ENCODE peak calls at places on chromosomes 5 and 9, in six cellular contexts. V, J, K, A, O and L are unnamed samples.

GRCh38 chr9:79572891-79573696 is 1.3 kb downstream of the TLE4 start:
- DNase-seq in K (peak), J (no peak), V (peak), A (no peak), O (peak), L (no peak)

GRCh38 chr5:31347558-31347905 is 154.0 kb downstream of the CDH6 start:
- DNase-seq in V (no peak), K (no peak), A (no peak), O (peak), J (no peak), L (no peak)

GRCh38 chr9:2493106-2493505 is 128.5 kb upstream of the VLDLR start:
- DNase-seq in A (no peak), V (no peak), K (peak), J (no peak), O (peak), L (peak)

GRCh38 chr5:167057665-167058064 is 1233.8 kb upstream of the WWC1 start:
- DNase-seq in V (no peak), O (no peak), J (no peak), K (no peak), A (no peak), L (no peak)

GRCh38 chr9:92325991-92326500 is 293 bp downstream of the CENPP start:
- DNase-seq in O (no peak), J (peak), V (no peak), K (no peak), A (no peak), L (peak)

GRCh38 chr9:98129451-98129881 is 10.4 kb upstream of the TRIM14 start:
- DNase-seq in V (no peak), O (no peak), J (no peak), K (no peak), A (no peak), L (peak)

GRCh38 chr9:107755267-107755666 is 265.7 kb upstream of the KLF4 start:
- DNase-seq in V (no peak), J (no peak), K (peak), O (peak), A (no peak), L (peak)

GRCh38 chr5:123285122-123286011 is 137.8 kb downstream of the CEP120 start:
- DNase-seq in A (no peak), K (peak), J (peak), O (no peak), V (peak), L (peak)

GRCh38 chr5:69368458-69369368 is 607 bp downstream of the AK6 start:
- DNase-seq in V (no peak), A (no peak), O (peak), J (peak), K (peak), L (peak)

GRCh38 chr5:324736-325612 is 3.5 kb downstream of the AHRR start:
- DNase-seq in A (no peak), J (no peak), O (no peak), K (no peak), V (no peak), L (no peak)

GRCh38 chr5:179418972-179419371 is 73.7 kb upstream of the ADAMTS2 start:
- DNase-seq in V (no peak), A (no peak), J (no peak), O (no peak), K (no peak), L (no peak)

GRCh38 chr9:113985968-113986585 is 92.0 kb downstream of the AMBP start:
- DNase-seq in O (no peak), J (no peak), A (no peak), V (no peak), K (peak), L (peak)

GRCh38 chr5:34914671-34915138 is 599 bp downstream of the RAD1 start:
- DNase-seq in V (peak), J (no peak), A (no peak), K (peak), O (peak), L (peak)

GRCh38 chr9:110427497-110428104 is 89.9 kb upstream of the TXNDC8 start:
- DNase-seq in A (peak), J (peak), K (peak), O (peak), V (peak), L (peak)

DNA sequence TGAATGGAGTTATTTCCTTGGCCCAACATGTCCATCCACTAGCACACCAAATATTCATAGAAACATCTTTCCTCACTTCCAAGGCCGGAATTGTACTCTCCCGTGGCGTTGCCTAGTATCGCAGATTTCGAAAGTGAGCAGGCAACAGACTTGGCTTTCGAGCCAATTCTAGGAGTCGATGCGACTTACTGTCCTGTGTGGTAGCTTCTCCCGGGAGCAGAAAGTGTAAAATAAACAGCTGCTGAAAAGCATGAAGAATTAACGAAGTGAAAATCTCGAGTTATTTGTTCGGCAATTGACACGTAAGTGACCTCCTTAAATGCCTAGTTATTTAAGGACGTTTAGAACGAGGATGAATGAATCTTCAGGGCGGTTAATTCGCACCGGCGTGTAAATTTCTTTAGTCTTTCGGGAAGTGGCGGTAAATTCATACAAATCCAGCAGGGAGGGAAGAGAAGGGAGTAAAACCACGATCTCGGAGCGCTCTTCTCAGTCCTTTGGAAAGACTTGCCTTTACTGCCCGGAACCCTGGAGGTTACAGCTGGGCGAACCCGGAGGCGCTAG is 414 bp upstream of the PCSK5 start:
- DNase-seq in V (no peak), J (no peak), O (peak), K (peak), A (no peak), L (peak)
- H3K9ac ChIP-seq in V (peak), J (peak), O (no peak), K (peak), A (peak), L (peak)

GRCh38 chr5:93583799-93584530 is 943 bp downstream of the NR2F1 start:
- DNase-seq in K (peak), J (no peak), O (peak), A (no peak), V (no peak), L (peak)
- H2AFZ ChIP-seq in K (no peak), J (no peak), O (no peak), A (no peak), V (no peak), L (peak)

GRCh38 chr5:172707285-172708182 is 63.5 kb downstream of the DUSP1 start:
- DNase-seq in K (peak), A (no peak), V (peak), O (peak), J (no peak), L (peak)
- H2AK5ac ChIP-seq in K (no peak), A (peak), V (no peak), O (no peak), J (peak), L (peak)

GRCh38 chr5:177194278-177194677 is 60.7 kb downstream of the NSD1 start:
- DNase-seq in A (peak), K (peak), J (no peak), V (no peak), O (peak), L (peak)

GRCh38 chr5:177198738-177199137 is 65.2 kb downstream of the NSD1 start:
- DNase-seq in O (no peak), K (no peak), V (no peak), J (no peak), A (no peak), L (no peak)

GRCh38 chr5:177189965-177190364 is 56.4 kb downstream of the NSD1 start:
- DNase-seq in V (no peak), J (no peak), A (no peak), K (no peak), O (peak), L (no peak)

DNA sequence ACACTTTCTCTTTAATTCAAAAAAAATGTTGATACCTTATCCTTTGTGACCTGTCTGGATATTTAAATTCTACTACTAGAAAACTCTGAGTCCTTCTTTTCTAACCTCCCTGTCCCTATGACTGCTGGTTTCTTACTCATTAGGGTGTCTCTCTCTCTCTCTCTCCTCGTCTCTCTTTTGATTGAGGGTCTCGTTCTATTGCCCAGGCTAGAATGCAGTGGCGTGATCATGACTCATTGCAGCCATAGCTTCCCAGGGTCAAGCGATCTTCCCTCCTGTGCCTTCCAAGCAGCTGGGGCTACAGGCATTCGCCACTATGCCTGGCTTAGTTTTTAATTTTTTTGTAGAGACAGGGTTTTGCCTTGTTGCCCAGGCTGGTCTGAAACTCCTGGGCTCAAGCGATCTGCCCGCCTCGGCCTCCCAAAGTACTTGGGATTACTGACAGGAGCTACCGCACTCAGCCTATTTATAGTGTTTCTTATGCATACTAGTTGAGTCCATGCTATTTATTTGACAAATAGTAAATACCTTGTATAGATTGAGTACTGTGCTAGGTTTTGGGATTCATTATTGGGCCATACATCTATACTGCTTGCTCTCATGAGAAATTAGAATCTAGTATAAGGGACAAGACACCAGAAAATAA is 61.9 kb downstream of the NSD1 start:
- DNase-seq in A (no peak), K (peak), J (no peak), O (no peak), V (no peak), L (peak)
- H3K9ac ChIP-seq in A (no peak), K (no peak), J (no peak), O (no peak), V (no peak), L (no peak)